ENCODE peak calls at places on chromosome 5, in four cellular contexts. One of them, this sample, is unnamed. For H3K9me3, the result is how much of the 10 kb centered on the place peaks cover.

GRCh38 chr5:386432-387341 is 56.3 kb upstream of the EXOC3 start:
- DNase-seq in K562: peak
- DNase-seq in HepG2: no peak
- DNase-seq in SK-N-SH: no peak
- DNase-seq in this sample: no peak

GRCh38 chr5:115069087-115069968 is 100.4 kb downstream of the TRIM36 start:
- DNase-seq in K562: no peak
- DNase-seq in HepG2: peak
- DNase-seq in SK-N-SH: peak
- DNase-seq in this sample: peak

GRCh38 chr5:89065919-89066318 is 182.9 kb upstream of the MEF2C start:
- DNase-seq in HepG2: no peak
- DNase-seq in K562: no peak
- DNase-seq in SK-N-SH: no peak
- DNase-seq in this sample: no peak

GRCh38 chr5:12757035-12757434 is 852.8 kb upstream of the CTNND2 start:
- DNase-seq in HepG2: no peak
- DNase-seq in K562: no peak
- DNase-seq in SK-N-SH: no peak
- DNase-seq in this sample: no peak

GRCh38 chr5:158824167-158824882 is 275.4 kb downstream of the EBF1 start:
- DNase-seq in SK-N-SH: no peak
- DNase-seq in K562: no peak
- DNase-seq in HepG2: no peak
- DNase-seq in this sample: no peak

GRCh38 chr5:36507332-36507952 is 99.0 kb upstream of the SLC1A3 start:
- DNase-seq in SK-N-SH: peak
- DNase-seq in K562: peak
- DNase-seq in HepG2: peak
- DNase-seq in this sample: peak

GRCh38 chr5:50694027-50694590 is 27.7 kb downstream of the PARP8 start:
- DNase-seq in HepG2: no peak
- DNase-seq in K562: no peak
- DNase-seq in SK-N-SH: no peak
- DNase-seq in this sample: no peak

GRCh38 chr5:137604348-137605095 is 105.4 kb upstream of the SPOCK1 start:
- DNase-seq in HepG2: no peak
- DNase-seq in SK-N-SH: no peak
- DNase-seq in K562: no peak
- DNase-seq in this sample: no peak

DNA sequence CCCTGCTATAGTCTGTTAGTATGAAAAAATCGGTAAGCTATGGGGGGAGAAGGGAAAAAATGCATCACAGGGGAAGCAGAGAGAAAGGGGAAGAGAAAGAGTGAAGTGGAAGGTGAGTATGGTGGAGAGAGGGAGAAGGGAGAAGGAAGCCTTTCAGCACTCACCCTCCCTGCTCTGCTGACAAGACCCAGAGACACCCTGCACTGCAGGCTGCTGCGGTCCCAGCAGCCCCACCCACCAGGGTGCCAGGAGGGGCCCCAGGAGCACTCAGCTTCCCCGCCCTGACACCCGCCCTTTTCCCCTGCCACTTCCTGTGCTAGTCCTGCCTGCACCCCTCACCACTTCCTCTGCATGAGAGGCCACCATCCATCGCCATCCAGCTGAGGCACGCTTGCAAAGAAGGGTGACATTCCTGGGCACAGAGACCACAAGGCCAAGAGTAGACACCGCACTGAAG is 12.7 kb downstream of the STK10 start:
- DNase-seq in HepG2: peak
- DNase-seq in K562: peak
- DNase-seq in SK-N-SH: no peak
- DNase-seq in this sample: no peak
- TF ChIP-seq ELF1 in HepG2: no peak
- TF ChIP-seq ELF1 in K562: no peak
- TF ChIP-seq ELF1 in SK-N-SH: no peak
- TF ChIP-seq ELF1 in this sample: no peak

GRCh38 chr5:141360685-141361084 is 891 bp downstream of the PCDHGB2 start:
- DNase-seq in HepG2: no peak
- DNase-seq in SK-N-SH: no peak
- DNase-seq in K562: no peak
- DNase-seq in this sample: no peak

GRCh38 chr5:141359790-141360426 is at the start of gene PCDHGB2:
- DNase-seq in HepG2: peak
- DNase-seq in K562: no peak
- DNase-seq in SK-N-SH: peak
- DNase-seq in this sample: peak

GRCh38 chr5:141366016-141366896 is 2.3 kb downstream of the PCDHGA5 start:
- DNase-seq in HepG2: no peak
- DNase-seq in SK-N-SH: no peak
- DNase-seq in K562: no peak
- DNase-seq in this sample: no peak

GRCh38 chr5:141363952-141364660 is at the start of gene PCDHGA5:
- DNase-seq in K562: no peak
- DNase-seq in SK-N-SH: no peak
- DNase-seq in HepG2: no peak
- DNase-seq in this sample: no peak

DNA sequence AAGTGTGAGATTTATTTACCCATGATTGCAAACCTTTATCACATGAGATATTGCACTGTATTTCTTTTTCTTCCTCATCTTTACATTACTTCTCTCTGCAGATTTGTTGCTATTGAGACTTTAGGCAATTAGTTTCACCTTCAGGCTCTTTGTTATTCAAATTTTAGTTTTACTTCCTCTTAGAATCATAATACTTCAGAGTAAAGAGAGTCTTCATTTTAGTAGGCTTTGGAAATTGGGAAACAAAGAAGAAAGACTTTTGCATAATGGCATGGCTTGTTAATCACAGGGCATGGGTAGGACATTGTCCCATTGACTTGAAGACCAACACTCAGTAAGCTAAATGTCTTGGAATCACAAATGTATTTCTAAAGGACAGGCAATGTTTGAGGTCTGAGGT is 1.2 kb upstream of the PCDHGA5 start:
- DNase-seq in HepG2: no peak
- DNase-seq in SK-N-SH: no peak
- DNase-seq in K562: no peak
- DNase-seq in this sample: no peak
- H3K9me3 ChIP-seq in HepG2: half or more
- H3K9me3 ChIP-seq in SK-N-SH: under half
- H3K9me3 ChIP-seq in K562: under half
- H3K9me3 ChIP-seq in this sample: under half

GRCh38 chr5:108003178-108003577 is 332.4 kb upstream of the EFNA5 start:
- DNase-seq in SK-N-SH: peak
- DNase-seq in K562: no peak
- DNase-seq in HepG2: no peak
- DNase-seq in this sample: no peak
- TF ChIP-seq SIN3A in SK-N-SH: no peak
- TF ChIP-seq SIN3A in K562: no peak
- TF ChIP-seq SIN3A in HepG2: no peak
- TF ChIP-seq SIN3A in this sample: no peak

DNA sequence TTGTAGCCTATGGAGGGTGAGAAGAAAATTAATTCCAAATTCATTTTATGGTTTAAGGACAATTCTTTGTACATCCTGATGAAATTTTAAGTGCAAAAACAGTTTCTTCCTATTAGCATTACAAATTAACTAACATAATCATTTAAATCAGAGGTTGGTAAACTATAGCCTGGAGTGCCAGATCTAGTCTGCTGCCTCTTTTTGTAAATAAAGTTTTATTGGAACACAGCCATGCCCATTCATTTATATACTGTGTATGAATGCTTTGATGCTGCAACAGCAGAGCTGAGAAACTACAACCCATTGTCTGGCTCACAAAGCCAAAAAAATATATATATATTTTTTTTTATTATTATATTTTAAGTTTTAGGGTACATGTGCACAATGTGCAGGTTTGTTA is 80.2 kb downstream of the FNIP1 start:
- DNase-seq in HepG2: no peak
- DNase-seq in K562: no peak
- DNase-seq in SK-N-SH: no peak
- DNase-seq in this sample: no peak
- TF ChIP-seq ELF1 in HepG2: no peak
- TF ChIP-seq ELF1 in K562: no peak
- TF ChIP-seq ELF1 in SK-N-SH: no peak
- TF ChIP-seq ELF1 in this sample: no peak

DNA sequence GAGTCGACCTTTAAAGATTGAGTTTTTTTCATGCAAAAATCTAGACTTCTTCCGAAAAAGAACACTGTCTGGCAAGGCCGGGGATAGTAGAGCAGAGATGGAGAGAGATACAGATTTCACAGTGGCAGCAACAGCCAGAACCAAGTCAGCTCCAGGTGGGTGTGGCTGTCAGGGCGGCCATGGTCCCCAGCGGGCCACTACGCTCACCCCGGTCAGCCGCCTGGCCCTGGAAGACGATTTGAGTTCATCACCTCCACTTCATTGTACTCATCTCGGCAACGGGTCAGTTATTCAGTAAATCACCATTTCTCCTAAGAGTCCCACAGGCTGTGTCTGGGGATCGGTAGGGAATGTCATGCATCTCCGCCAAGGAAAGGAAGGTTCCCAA is 53.0 kb downstream of the ZNF354C start:
- DNase-seq in HepG2: no peak
- DNase-seq in K562: no peak
- DNase-seq in SK-N-SH: no peak
- DNase-seq in this sample: no peak
- H3K9me3 ChIP-seq in HepG2: under half
- H3K9me3 ChIP-seq in K562: under half
- H3K9me3 ChIP-seq in SK-N-SH: under half
- H3K9me3 ChIP-seq in this sample: under half